ENCODE peak calls at places on chromosomes 5 and 9, in seven cellular contexts. D is GM18507; F is KG1; L is upper lobe of left lung; N is cerebellum; P is SW 1271; B is stimulated activated CD4-positive, alpha-beta T cell treated with anti-CD3 and anti-CD28 coated beads, Interleukin-4, amount 100 ng/mL, for 48 hours. I is an unnamed sample.

GRCh38 chr9:18060304-18060934 is 413.5 kb upstream of the ADAMTSL1 start:
- DNase-seq in F (no peak), L (no peak), P (no peak), N (no peak), B (no peak), D (no peak), I (no peak)

GRCh38 chr9:136486823-136487620 is 4.2 kb upstream of the SEC16A start:
- DNase-seq in F (no peak), N (no peak), D (no peak), P (no peak), L (no peak), B (no peak), I (no peak)

GRCh38 chr9:115042781-115043509 is 75.0 kb downstream of the TNC start:
- DNase-seq in B (peak), D (no peak), P (no peak), F (no peak), L (no peak), N (no peak), I (no peak)

GRCh38 chr9:130143974-130144373 is 28.2 kb upstream of the NCS1 start:
- DNase-seq in F (no peak), N (no peak), L (no peak), P (no peak), B (no peak), D (no peak), I (no peak)

GRCh38 chr9:69307446-69308216 is 17.4 kb upstream of the ENTREP1 start:
- DNase-seq in B (no peak), F (no peak), P (no peak), D (no peak), L (no peak), N (no peak), I (no peak)

GRCh38 chr5:132011561-132012384 is at the start of gene ACSL6:
- DNase-seq in N (peak), P (no peak), D (no peak), L (peak), F (no peak), B (no peak), I (peak)

GRCh38 chr5:45454114-45454513 is 242.1 kb downstream of the HCN1 start:
- DNase-seq in B (no peak), L (no peak), D (no peak), P (peak), F (no peak), N (peak), I (no peak)

GRCh38 chr9:136018257-136019031 is 57.3 kb upstream of the UBAC1 start:
- DNase-seq in F (no peak), N (no peak), L (peak), D (no peak), P (no peak), B (no peak), I (no peak)

GRCh38 chr5:72288923-72289322 is 31.1 kb downstream of the MRPS27 start:
- DNase-seq in B (no peak), D (no peak), N (peak), F (no peak), L (no peak), P (no peak), I (peak)

GRCh38 chr5:62488531-62488930 is 76.0 kb downstream of the IPO11 start:
- DNase-seq in L (no peak), N (no peak), F (no peak), B (no peak), D (no peak), P (no peak), I (no peak)

GRCh38 chr9:35615981-35616680 is 2.1 kb downstream of the CD72 start:
- DNase-seq in N (no peak), P (no peak), L (peak), D (no peak), B (no peak), F (no peak), I (no peak)

GRCh38 chr5:79512692-79513518 is 1.0 kb downstream of the HOMER1 start:
- DNase-seq in P (no peak), D (no peak), L (no peak), F (no peak), B (no peak), N (no peak), I (no peak)

GRCh38 chr9:726005-726404 is 115.5 kb upstream of the DMRT1 start:
- DNase-seq in D (no peak), P (no peak), L (no peak), N (no peak), B (no peak), F (no peak), I (peak)

GRCh38 chr5:151097081-151097480 is 16.2 kb upstream of the TNIP1 start:
- DNase-seq in P (no peak), D (no peak), F (no peak), B (no peak), L (no peak), N (no peak), I (no peak)

GRCh38 chr9:76576344-76576743 is 117.4 kb downstream of the GCNT1 start:
- DNase-seq in B (peak), N (no peak), L (no peak), F (peak), D (no peak), P (no peak), I (no peak)

GRCh38 chr5:633521-633955 is 21.4 kb downstream of the CEP72 start:
- DNase-seq in F (no peak), P (no peak), B (no peak), L (no peak), N (no peak), D (no peak), I (no peak)

GRCh38 chr5:141958773-141959172 is 771 bp upstream of the PCDH12 start:
- DNase-seq in F (no peak), P (no peak), D (no peak), B (no peak), L (no peak), N (no peak), I (no peak)

GRCh38 chr5:58891072-58891970 is 308.4 kb downstream of the RAB3C start:
- DNase-seq in L (no peak), P (peak), D (no peak), F (peak), N (peak), B (peak), I (peak)

GRCh38 chr5:107368593-107368992 is 302.1 kb downstream of the EFNA5 start:
- DNase-seq in L (no peak), D (no peak), F (no peak), B (no peak), P (no peak), N (no peak), I (no peak)

GRCh38 chr5:38463634-38464521 is 92.6 kb downstream of the LIFR start:
- DNase-seq in N (no peak), D (no peak), F (no peak), P (peak), B (no peak), L (no peak), I (no peak)